ENCODE peak calls at places on chromosomes 11 and 22, in eight cellular contexts. W is DMS 273 treated with DMSO at 0.1 percent for 48 hours; N is activated effector memory CD4-positive, alpha-beta T cell treated with anti-CD3 and anti-CD28 coated beads, Interleukin-2, amount 50 U/mL, for 16 hours; T is LoVo; X is upper lobe of right lung; O is astrocyte of the cerebellum; M is osteocyte; P is activated CD4-positive, alpha-beta memory T cell treated with anti-CD3 and anti-CD28 coated beads, Interleukin-2, amount 10 ng/mL, durations not matched to agents 7 days and 5 days. Z is an unnamed sample.
A peak's percentile ranks its signal among the peaks of the same experiment; 100 is the strongest.

GRCh38 chr11:71324788-71325417 is 72.5 kb upstream of the SHANK2 start:
- DNase-seq in T (no peak), X (peak; percentile 38), W (no peak), N (peak; percentile 22), M (no peak), P (no peak), O (no peak), Z (no peak)

GRCh38 chr11:17496406-17496805 is 19.8 kb upstream of the ABCC8 start:
- DNase-seq in T (no peak), N (no peak), W (no peak), P (no peak), O (no peak), M (no peak), X (no peak), Z (no peak)

GRCh38 chr11:72519220-72519881 is 85.0 kb upstream of the CLPB start:
- DNase-seq in T (no peak), M (no peak), W (no peak), N (no peak), O (no peak), P (peak; percentile 41), X (no peak), Z (no peak)

GRCh38 chr22:31134688-31135087 is 5.6 kb downstream of the PLA2G3 start:
- DNase-seq in M (no peak), X (no peak), P (no peak), N (no peak), W (no peak), T (no peak), O (no peak), Z (no peak)

GRCh38 chr11:127737499-127737898 is 736.9 kb upstream of the KIRREL3 start:
- DNase-seq in N (no peak), P (no peak), M (no peak), X (no peak), T (no peak), W (no peak), O (no peak), Z (no peak)

GRCh38 chr11:113001709-113002108 is 40.5 kb downstream of the NCAM1 start:
- DNase-seq in P (no peak), T (no peak), N (no peak), X (no peak), M (no peak), W (no peak), O (no peak), Z (no peak)

GRCh38 chr11:121047926-121048325 is 24.0 kb downstream of the TBCEL start:
- DNase-seq in O (no peak), X (no peak), P (no peak), M (no peak), N (no peak), W (no peak), T (no peak), Z (no peak)

GRCh38 chr11:113805640-113806039 is 26.0 kb downstream of the CLDN25 start:
- DNase-seq in W (no peak), O (no peak), X (no peak), P (no peak), T (no peak), M (no peak), N (no peak), Z (no peak)

GRCh38 chr11:118975771-118976709 is 4.5 kb downstream of the FOXR1 start:
- DNase-seq in N (no peak), O (peak; percentile 65), T (peak; percentile 15), P (no peak), W (no peak), M (no peak), X (no peak), Z (no peak)

GRCh38 chr11:88538088-88538487 is 200.6 kb upstream of the CTSC start:
- DNase-seq in N (no peak), W (no peak), P (no peak), M (no peak), O (no peak), X (no peak), T (peak; percentile 37), Z (no peak)

GRCh38 chr11:101718406-101718805 is 134.6 kb upstream of the TRPC6 start:
- DNase-seq in N (no peak), X (no peak), M (no peak), O (no peak), P (no peak), T (no peak), W (no peak), Z (no peak)

GRCh38 chr11:117716652-117717440 is 80.2 kb downstream of the DSCAML1 start:
- DNase-seq in X (peak; percentile 42), P (no peak), M (no peak), O (no peak), T (no peak), W (no peak), N (no peak), Z (no peak)

GRCh38 chr22:39270280-39270679 is 25.5 kb upstream of the PDGFB start:
- DNase-seq in X (no peak), O (no peak), W (no peak), N (no peak), T (no peak), P (no peak), M (no peak), Z (no peak)

GRCh38 chr11:8839957-8840945 is 70.7 kb upstream of the AKIP1 start:
- DNase-seq in O (no peak), N (no peak), P (no peak), W (no peak), M (no peak), T (no peak), X (no peak), Z (no peak)